ENCODE peak calls at places on chromosomes 7 and 10, in nine cellular contexts. E, R, B, W, L, N, D, Y and O are unnamed samples.

GRCh38 chr10:79180619-79181221 is 112.0 kb downstream of the ZMIZ1 start:
- DNase-seq in R (no peak), L (no peak), W (no peak), E (peak; percentile 46), N (no peak), B (no peak), Y (no peak), D (no peak), O (no peak)

GRCh38 chr7:151672706-151673105 is 153.0 kb upstream of the RHEB start:
- DNase-seq in L (peak; percentile 51), N (no peak), R (no peak), B (no peak), W (no peak), E (no peak), Y (no peak), D (peak; percentile 56), O (no peak)

GRCh38 chr10:126597206-126597605 is 73.3 kb downstream of the C10orf90 start:
- DNase-seq in N (no peak), L (no peak), B (no peak), E (no peak), D (no peak), R (no peak), W (no peak), Y (no peak), O (no peak)

GRCh38 chr7:138943061-138943460 is 38.1 kb downstream of the KIAA1549 start:
- DNase-seq in W (no peak), R (no peak), B (no peak), L (no peak), E (no peak), D (no peak), Y (no peak), N (no peak), O (no peak)

GRCh38 chr7:1950066-1950622 is 280.1 kb downstream of the ELFN1 start:
- DNase-seq in W (no peak), E (no peak), B (no peak), D (no peak), N (no peak), R (no peak), L (peak; percentile 22), Y (no peak), O (no peak)

GRCh38 chr10:35388682-35389081 is 52.4 kb downstream of the CCNY start:
- DNase-seq in D (no peak), R (no peak), N (no peak), L (no peak), W (no peak), Y (no peak), E (no peak), B (no peak), O (no peak)

GRCh38 chr7:129781128-129781855 is 169.8 kb downstream of the NRF1 start:
- DNase-seq in D (no peak), E (peak; percentile 11), Y (no peak), N (peak; percentile 62), L (no peak), B (no peak), R (peak; percentile 7), W (no peak), O (no peak)

GRCh38 chr7:2521341-2521745 is 1.8 kb downstream of the LFNG start:
- DNase-seq in D (no peak), L (no peak), W (no peak), B (no peak), Y (no peak), E (no peak), N (no peak), R (no peak), O (no peak)

GRCh38 chr10:71584902-71585578 is 134.5 kb downstream of the C10orf105 start:
- DNase-seq in B (no peak), E (peak; percentile 29), D (peak; percentile 13), N (no peak), R (no peak), Y (no peak), L (no peak), W (no peak), O (no peak)

GRCh38 chr10:63722537-63722936 is 201.3 kb downstream of the REEP3 start:
- DNase-seq in W (no peak), Y (no peak), D (peak; percentile 88), L (no peak), R (no peak), N (no peak), B (peak; percentile 25), E (no peak), O (no peak)

GRCh38 chr10:89535185-89536012 is at the start of gene SLC16A12:
- DNase-seq in E (no peak), L (peak; percentile 47), Y (peak; percentile 32), R (no peak), N (peak; percentile 61), W (no peak), D (no peak), B (peak; percentile 55), O (no peak)

GRCh38 chr10:56012146-56012545 is 348.9 kb downstream of the ZWINT start:
- DNase-seq in W (no peak), D (no peak), E (no peak), B (no peak), L (no peak), Y (no peak), R (no peak), N (no peak), O (no peak)

GRCh38 chr7:14332155-14332554 is 342.7 kb upstream of the ETV1 start:
- DNase-seq in R (no peak), W (no peak), B (no peak), L (peak; percentile 64), N (no peak), D (no peak), Y (no peak), E (no peak), O (no peak)

GRCh38 chr10:68665841-68666240 is 55.2 kb upstream of the CCAR1 start:
- DNase-seq in L (no peak), W (no peak), N (no peak), D (no peak), R (no peak), E (no peak), B (no peak), Y (no peak), O (no peak)

GRCh38 chr7:121219031-121219430 is 109.8 kb upstream of the WNT16 start:
- DNase-seq in Y (no peak), B (no peak), W (no peak), L (no peak), N (no peak), R (no peak), D (no peak), E (no peak), O (no peak)

GRCh38 chr7:73704640-73705550 is 14.6 kb downstream of the STX1A start:
- DNase-seq in D (no peak), R (no peak), W (no peak), B (no peak), N (no peak), Y (peak; percentile 41), L (no peak), E (no peak), O (peak; percentile 81)

GRCh38 chr10:106513328-106513727 is 651.2 kb downstream of the SORCS1 start:
- DNase-seq in L (no peak), R (no peak), D (no peak), N (no peak), W (no peak), B (no peak), Y (no peak), E (no peak), O (no peak)

GRCh38 chr7:136741941-136742340 is 126.5 kb upstream of the CHRM2 start:
- DNase-seq in Y (no peak), D (no peak), W (no peak), R (no peak), B (peak; percentile 53), N (no peak), E (no peak), L (no peak), O (no peak)

GRCh38 chr10:79266543-79267312 is 80.5 kb upstream of the PPIF start:
- DNase-seq in E (peak; percentile 75), Y (no peak), D (peak; percentile 92), R (no peak), N (no peak), B (no peak), W (peak; percentile 74), L (peak; percentile 91), O (peak; percentile 98)

GRCh38 chr7:82444220-82445049 is 858 bp upstream of the CACNA2D1 start:
- DNase-seq in W (no peak), N (no peak), R (no peak), D (no peak), L (no peak), B (peak; percentile 55), Y (no peak), E (peak; percentile 24), O (no peak)
- TF ChIP-seq POLR2A in W (no peak), N (no peak), R (no peak), D (no peak), L (no peak), B (no peak), Y (no peak), E (peak; percentile 43), O (no peak)

GRCh38 chr10:124588736-124589451 is 127.3 kb downstream of the LHPP start:
- DNase-seq in B (peak; percentile 57), L (peak; percentile 75), W (no peak), E (peak; percentile 90), N (no peak), R (no peak), Y (peak; percentile 74), D (peak; percentile 22), O (peak; percentile 40)
- TF ChIP-seq POLR2A in B (no peak), L (no peak), W (no peak), E (peak; percentile 53), N (no peak), R (no peak), Y (no peak), D (no peak), O (no peak)

DNA sequence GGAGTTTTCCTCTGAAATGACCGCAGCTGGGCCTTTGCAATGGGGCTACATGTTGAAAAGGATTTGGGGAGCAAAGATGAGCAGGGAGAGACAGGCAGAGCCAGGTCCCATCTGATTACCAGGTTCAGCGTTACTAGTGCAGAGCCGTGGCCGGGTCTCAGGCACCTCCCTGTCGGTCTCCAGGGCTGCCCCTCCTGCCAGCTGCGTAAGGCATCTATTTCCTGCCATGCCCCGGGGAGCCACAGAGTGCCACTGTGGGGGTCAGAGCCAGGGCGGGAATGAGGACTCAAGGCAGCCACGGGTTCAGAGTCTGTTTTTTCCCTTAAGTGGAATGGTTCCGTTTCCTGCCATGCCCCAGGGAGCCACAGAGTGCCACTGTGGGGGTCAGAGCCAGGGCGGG is 382.6 kb upstream of the SHH start:
- DNase-seq in W (no peak), R (no peak), B (no peak), N (no peak), L (no peak), Y (no peak), E (no peak), D (no peak), O (no peak)
- TF ChIP-seq POLR2A in W (no peak), R (no peak), B (no peak), N (no peak), L (no peak), Y (no peak), E (no peak), D (no peak), O (no peak)

GRCh38 chr7:147513451-147513850 is 1077.1 kb upstream of the C7orf33 start:
- DNase-seq in D (no peak), B (peak; percentile 3), N (no peak), Y (no peak), W (no peak), L (no peak), E (no peak), R (no peak), O (no peak)

GRCh38 chr7:147509052-147509480 is 1081.5 kb upstream of the C7orf33 start:
- DNase-seq in N (no peak), Y (no peak), R (no peak), L (no peak), B (no peak), E (no peak), D (no peak), W (no peak), O (no peak)

GRCh38 chr7:147509859-147510542 is 1080.6 kb upstream of the C7orf33 start:
- DNase-seq in L (no peak), R (no peak), N (no peak), Y (no peak), E (no peak), W (no peak), B (no peak), D (no peak), O (no peak)

GRCh38 chr7:147510913-147511312 is 1079.7 kb upstream of the C7orf33 start:
- DNase-seq in D (no peak), Y (no peak), B (no peak), L (no peak), W (no peak), R (no peak), N (no peak), E (no peak), O (peak; percentile 7)
- TF ChIP-seq POLR2A in D (no peak), Y (no peak), B (no peak), L (no peak), W (no peak), R (no peak), N (no peak), E (no peak), O (no peak)